ENCODE peak calls at places on chromosomes 16 and 17, in nine cellular contexts. B, J, N, H, X, P, W, S and R are unnamed samples. For H3K4me1, the result is how much of the 10 kb centered on the place peaks cover.

GRCh38 chr17:50048146-50048720 is 7.7 kb upstream of the ITGA3 start:
- DNase-seq in J (peak), B (no peak), N (no peak), S (no peak), W (no peak), X (no peak), P (no peak), H (no peak), R (no peak)

GRCh38 chr17:80696456-80696855 is 151.8 kb downstream of the RPTOR start:
- DNase-seq in S (no peak), W (no peak), J (no peak), N (no peak), X (peak), H (no peak), B (peak), P (no peak), R (no peak)

GRCh38 chr17:39001703-39002637 is 34.8 kb upstream of the FBXO47 start:
- DNase-seq in W (peak), N (peak), X (no peak), S (peak), H (no peak), J (peak), B (peak), P (peak), R (no peak)

GRCh38 chr17:66842959-66843358 is 8.0 kb downstream of the CACNG5 start:
- DNase-seq in B (no peak), P (no peak), H (no peak), X (no peak), N (no peak), J (no peak), W (no peak), S (no peak), R (no peak)

GRCh38 chr16:52770828-52771227 is 223.9 kb upstream of the TOX3 start:
- DNase-seq in P (no peak), W (no peak), J (no peak), X (no peak), H (no peak), S (no peak), B (no peak), N (no peak), R (no peak)

GRCh38 chr17:9937164-9937835 is 32.2 kb upstream of the RCVRN start:
- DNase-seq in H (no peak), B (peak), S (no peak), P (no peak), N (no peak), X (no peak), J (peak), W (no peak), R (no peak)

GRCh38 chr16:69131749-69132423 is 502 bp downstream of the CHTF8 start:
- DNase-seq in W (peak), H (peak), B (peak), J (peak), S (peak), P (peak), N (peak), X (peak), R (peak)

GRCh38 chr16:60905806-60906205 is 1130.4 kb downstream of the CDH8 start:
- DNase-seq in B (no peak), S (no peak), W (no peak), H (no peak), N (no peak), P (no peak), X (no peak), J (peak), R (no peak)

GRCh38 chr17:80649672-80650338 is 105.2 kb downstream of the RPTOR start:
- DNase-seq in W (peak), N (peak), H (no peak), X (peak), S (peak), P (peak), B (peak), J (peak), R (peak)

GRCh38 chr17:59353936-59354755 is 22.7 kb downstream of the YPEL2 start:
- DNase-seq in H (no peak), P (peak), B (no peak), S (no peak), N (no peak), X (no peak), W (no peak), J (no peak), R (no peak)

GRCh38 chr17:13594762-13595697 is 6.7 kb downstream of the HS3ST3A1 start:
- DNase-seq in N (peak), B (peak), W (peak), H (peak), S (peak), X (peak), J (peak), P (peak), R (peak)

GRCh38 chr16:88743693-88744519 is 37.6 kb downstream of the CTU2 start:
- DNase-seq in P (peak), J (no peak), H (no peak), S (peak), B (peak), N (peak), W (peak), X (peak), R (peak)

GRCh38 chr17:75090871-75091854 is 3.4 kb downstream of the SLC16A5 start:
- DNase-seq in P (no peak), H (no peak), S (no peak), J (no peak), X (peak), W (no peak), N (no peak), B (no peak), R (no peak)

GRCh38 chr16:73713817-73714495 is 582.7 kb upstream of the PSMD7 start:
- DNase-seq in S (no peak), J (no peak), H (no peak), X (peak), W (peak), N (no peak), P (peak), B (peak), R (peak)

GRCh38 chr17:4179071-4179470 is 36.1 kb downstream of the CYB5D2 start:
- DNase-seq in H (no peak), N (no peak), P (no peak), J (no peak), B (no peak), W (no peak), S (no peak), X (no peak), R (no peak)

GRCh38 chr17:13508916-13509315 is 92.8 kb downstream of the HS3ST3A1 start:
- DNase-seq in B (peak), S (no peak), P (no peak), W (no peak), X (no peak), J (no peak), H (no peak), N (no peak), R (no peak)

GRCh38 chr17:7714721-7715594 is 2.6 kb upstream of the DNAH2 start:
- DNase-seq in X (no peak), W (no peak), H (no peak), B (no peak), N (no peak), J (no peak), S (no peak), P (no peak), R (no peak)

GRCh38 chr16:11955713-11956123 is 9.3 kb upstream of the TNFRSF17 start:
- DNase-seq in B (peak), N (no peak), H (no peak), X (no peak), S (peak), W (peak), J (peak), P (no peak), R (no peak)

GRCh38 chr17:8696456-8696855 is 48.2 kb downstream of the CCDC42 start:
- DNase-seq in H (no peak), X (no peak), P (peak), J (peak), B (no peak), S (peak), N (no peak), W (peak), R (no peak)

GRCh38 chr16:57186630-57187507 is 740 bp downstream of the RSPRY1 start:
- DNase-seq in N (peak), W (no peak), P (peak), X (peak), J (peak), B (peak), S (peak), H (peak), R (peak)

GRCh38 chr16:58732545-58733247 is 1.4 kb downstream of the GOT2 start:
- DNase-seq in J (peak), N (peak), H (no peak), S (peak), B (peak), P (peak), X (no peak), W (peak), R (peak)

GRCh38 chr17:58387834-58388233 is 29.5 kb downstream of the RNF43 start:
- DNase-seq in B (no peak), H (no peak), S (no peak), X (no peak), W (no peak), N (no peak), P (no peak), J (no peak), R (no peak)

GRCh38 chr16:85227924-85228462 is 115.7 kb upstream of the CIBAR2 start:
- DNase-seq in N (no peak), J (peak), P (peak), X (peak), W (peak), B (peak), S (peak), H (no peak), R (no peak)

GRCh38 chr17:81339180-81339501 is 44.0 kb upstream of the SLC38A10 start:
- DNase-seq in N (no peak), S (no peak), H (no peak), X (peak), W (no peak), P (no peak), J (no peak), B (no peak), R (no peak)

GRCh38 chr17:76969598-76970172 is 101.5 kb downstream of the MGAT5B start:
- DNase-seq in W (no peak), P (peak), B (peak), H (no peak), J (peak), X (peak), S (no peak), N (no peak), R (peak)

GRCh38 chr16:66898207-66898606 is 17.9 kb downstream of the PDP2 start:
- DNase-seq in N (no peak), W (peak), J (peak), P (no peak), H (no peak), X (no peak), B (peak), S (peak), R (no peak)

GRCh38 chr16:79006206-79006605 is 594.3 kb downstream of the MAF start:
- DNase-seq in X (no peak), S (no peak), H (peak), P (no peak), J (no peak), N (no peak), B (no peak), W (no peak), R (no peak)
- H3K4me1 ChIP-seq in X (under half), S (under half), H (under half), P (under half), J (under half), N (under half), B (under half), W (under half), R (under half)

GRCh38 chr17:2398655-2399571 is 1.9 kb downstream of the MNT start:
- DNase-seq in X (peak), S (peak), P (peak), J (peak), N (peak), W (peak), H (peak), B (peak), R (peak)
- H2AFZ ChIP-seq in X (no peak), S (peak), P (peak), J (no peak), N (peak), W (peak), H (peak), B (no peak), R (no peak)

GRCh38 chr17:42050360-42051012 is at the start of gene C17orf113:
- DNase-seq in J (no peak), H (peak), W (no peak), N (peak), P (peak), S (peak), X (peak), B (peak), R (no peak)

GRCh38 chr17:42051645-42052044 is 1.2 kb upstream of the C17orf113 start:
- DNase-seq in X (no peak), H (no peak), J (no peak), P (no peak), B (no peak), W (no peak), N (no peak), S (no peak), R (no peak)

GRCh38 chr17:42052478-42052877 is 2.1 kb upstream of the C17orf113 start:
- DNase-seq in S (no peak), X (no peak), P (no peak), W (no peak), N (no peak), J (no peak), H (no peak), B (no peak), R (no peak)

GRCh38 chr17:42049834-42050359 is 504 bp downstream of the C17orf113 start:
- DNase-seq in S (peak), P (no peak), N (no peak), B (no peak), J (no peak), W (no peak), H (no peak), X (no peak), R (no peak)

DNA sequence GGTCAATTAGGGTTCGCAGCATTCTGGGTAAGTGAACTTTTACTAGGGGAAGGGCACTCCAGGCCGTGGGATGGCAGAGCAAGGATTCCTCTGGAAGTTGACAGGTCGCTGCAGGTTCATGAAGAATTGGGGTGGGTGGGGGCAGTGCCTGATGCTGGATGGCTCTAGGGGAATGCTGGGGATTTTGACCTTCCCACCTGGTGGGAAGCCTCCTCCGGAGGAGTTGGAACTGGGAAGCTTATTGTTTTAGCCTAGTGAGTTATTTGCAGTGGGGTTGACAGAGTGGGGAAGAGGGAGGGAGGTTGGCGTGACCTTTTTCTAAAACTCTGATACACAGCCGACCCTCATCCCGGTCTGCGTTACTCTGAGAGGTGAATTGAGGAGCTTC is 606 bp upstream of the C17orf113 start:
- DNase-seq in N (no peak), J (no peak), S (no peak), W (no peak), P (no peak), X (no peak), H (no peak), B (no peak), R (no peak)
- H3K4me3 ChIP-seq in N (no peak), J (no peak), S (no peak), W (no peak), P (peak), X (peak), H (peak), B (peak), R (no peak)

GRCh38 chr17:45411348-45412105 is 21.1 kb downstream of the ARHGAP27 start:
- DNase-seq in X (no peak), W (no peak), P (no peak), N (no peak), S (no peak), H (no peak), J (no peak), B (no peak), R (no peak)
- H3K4me1 ChIP-seq in X (under half), W (under half), P (under half), N (under half), S (under half), H (under half), J (under half), B (under half), R (half or more)